ENCODE peak calls at places on chromosomes 5 and 9, in four cellular contexts. J is stimulated activated CD4-positive, alpha-beta T cell treated with anti-CD3 and anti-CD28 coated beads, TNF-alpha, amount 100 ng/mL, for 4 hours; M is HuH-7.5; R is HFF-Myc. G is an unnamed sample.

GRCh38 chr5:141488591-141489478 is at the start of gene PCDHGC5:
- DNase-seq in J (no peak), M (no peak), R (no peak), G (no peak)

GRCh38 chr9:97772145-97772544 is 75.0 kb upstream of the XPA start:
- DNase-seq in J (no peak), M (no peak), R (no peak), G (no peak)

GRCh38 chr5:170503970-170504525 is at the start of gene KCNIP1:
- DNase-seq in J (no peak), M (no peak), R (no peak), G (peak)

GRCh38 chr9:111909444-111909843 is 12.8 kb downstream of the UGCG start:
- DNase-seq in J (no peak), M (no peak), R (no peak), G (no peak)

GRCh38 chr5:36724429-36725332 is 118.3 kb downstream of the SLC1A3 start:
- DNase-seq in J (no peak), M (no peak), R (no peak), G (no peak)

GRCh38 chr5:159417170-159417569 is 86.9 kb upstream of the IL12B start:
- DNase-seq in J (no peak), M (no peak), R (no peak), G (no peak)

GRCh38 chr9:34628656-34629491 is at the start of gene ARID3C:
- DNase-seq in J (no peak), M (peak), R (no peak), G (peak)

GRCh38 chr9:98203153-98203552 is 10.7 kb upstream of the CORO2A start:
- DNase-seq in J (no peak), M (no peak), R (no peak), G (no peak)

GRCh38 chr5:176996780-176997179 is 9.8 kb downstream of the UIMC1 start:
- DNase-seq in J (no peak), M (no peak), R (no peak), G (no peak)

G was measured in HAP-1.